ENCODE peak calls at places on chromosomes 11 and 22, in four cellular contexts. C is brain microvascular endothelial cell, E is choroid plexus epithelial cell, J is right atrium auricular region. A is an unnamed sample.

GRCh38 chr11:45652781-45653180 is 12.6 kb downstream of the CHST1 start:
- DNase-seq in C (no peak), E (peak; percentile 47), J (peak; percentile 32), A (peak; percentile 54)

GRCh38 chr11:71307811-71308645 is 55.7 kb upstream of the SHANK2 start:
- DNase-seq in C (no peak), E (no peak), J (peak; percentile 11), A (peak; percentile 64)

GRCh38 chr11:17405232-17406005 is 17.0 kb upstream of the KCNJ11 start:
- DNase-seq in C (peak; percentile 35), E (peak; percentile 62), J (peak; percentile 77), A (no peak)

GRCh38 chr11:77136074-77136473 is 8.0 kb downstream of the MYO7A start:
- DNase-seq in C (peak; percentile 40), E (peak; percentile 54), J (no peak), A (no peak)

GRCh38 chr11:118922745-118923627 is 2.7 kb downstream of the BCL9L start:
- DNase-seq in C (no peak), E (no peak), J (no peak), A (no peak)

GRCh38 chr11:17385492-17385891 is 3.0 kb downstream of the KCNJ11 start:
- DNase-seq in C (no peak), E (no peak), J (no peak), A (no peak)

GRCh38 chr22:37568448-37569008 is 8.2 kb downstream of the CDC42EP1 start:
- DNase-seq in C (no peak), E (no peak), J (no peak), A (no peak)

GRCh38 chr11:74357449-74357848 is 40.8 kb downstream of the PGM2L1 start:
- DNase-seq in C (no peak), E (no peak), J (no peak), A (no peak)

GRCh38 chr22:27045103-27045940 is 387.9 kb downstream of the MIAT start:
- DNase-seq in C (peak; percentile 65), E (peak; percentile 69), J (no peak), A (no peak)

GRCh38 chr11:61362542-61362875 is 335 bp downstream of the TMEM138 start:
- DNase-seq in C (peak; percentile 53), E (peak; percentile 77), J (no peak), A (no peak)

DNA sequence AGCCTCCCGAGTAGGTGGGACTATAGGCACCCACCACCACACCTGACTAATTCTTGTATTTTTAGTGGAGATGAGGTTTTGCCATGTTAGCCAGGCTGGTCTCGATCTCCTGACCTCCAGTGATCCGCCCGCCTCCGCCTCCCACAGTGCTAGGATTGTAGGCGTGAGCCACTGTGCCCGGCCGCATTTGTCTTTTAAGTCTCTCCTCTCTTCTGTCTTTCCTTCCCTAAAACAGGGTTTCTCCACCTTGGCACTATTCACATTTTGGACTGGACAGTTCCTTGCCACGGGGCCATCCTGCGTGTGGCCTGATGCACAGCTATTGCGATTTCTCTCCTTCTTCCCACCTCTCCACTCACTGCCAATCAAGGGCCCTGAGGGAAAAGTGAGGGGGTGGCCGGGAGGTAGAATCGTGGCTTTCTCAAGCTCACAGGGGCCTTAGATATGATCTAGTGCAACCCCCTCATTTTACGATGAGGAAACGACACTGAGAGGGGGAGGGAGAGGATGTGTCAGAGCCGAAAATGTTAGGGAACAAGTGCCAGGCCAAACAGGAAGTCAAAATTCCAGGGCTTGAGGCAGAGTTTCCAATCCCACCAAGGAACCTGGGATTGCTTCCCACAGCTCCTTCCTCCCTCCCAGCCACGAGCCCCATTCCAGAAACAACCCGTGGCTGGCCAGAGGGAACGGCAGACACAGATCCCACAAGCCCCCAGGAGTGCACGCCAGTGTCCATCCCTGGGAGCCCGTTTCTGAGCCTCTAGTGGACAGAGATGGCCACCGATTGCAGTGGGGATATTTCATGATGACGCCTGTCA is 21.2 kb downstream of the SCGB1A1 start:
- DNase-seq in C (no peak), E (no peak), J (peak; percentile 85), A (no peak)
- TF ChIP-seq CTCF in C (peak; percentile 34), E (peak; percentile 17), J (no peak), A (peak; percentile 7)

GRCh38 chr11:11668781-11669180 is 47.0 kb upstream of the GALNT18 start:
- DNase-seq in C (no peak), E (no peak), J (no peak), A (no peak)

GRCh38 chr11:11669447-11669846 is 47.6 kb upstream of the GALNT18 start:
- DNase-seq in C (no peak), E (no peak), J (no peak), A (no peak)

GRCh38 chr11:11663907-11664306 is 42.1 kb upstream of the GALNT18 start:
- DNase-seq in C (no peak), E (no peak), J (no peak), A (no peak)

GRCh38 chr11:11668293-11668692 is 46.5 kb upstream of the GALNT18 start:
- DNase-seq in C (no peak), E (no peak), J (no peak), A (no peak)

DNA sequence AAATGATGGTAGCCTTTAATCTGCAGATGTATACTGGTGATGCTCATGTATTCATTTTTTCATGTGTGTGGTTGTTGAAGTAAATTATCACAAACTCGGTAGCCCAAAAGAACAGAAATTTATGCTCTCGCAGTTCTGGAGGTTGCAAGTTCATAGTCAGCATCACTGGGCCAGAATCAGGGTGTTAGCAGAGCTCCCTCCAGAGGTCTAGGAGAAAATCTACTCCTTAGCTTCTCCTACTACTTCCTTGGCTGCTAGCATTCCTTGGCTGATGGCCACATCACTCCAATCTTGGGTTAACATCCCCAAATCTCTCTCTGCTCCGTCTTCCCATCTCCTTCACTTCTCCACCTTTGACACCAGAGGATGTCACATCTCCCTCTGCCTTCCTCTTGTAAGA is 45.3 kb upstream of the GALNT18 start:
- DNase-seq in C (no peak), E (no peak), J (no peak), A (no peak)
- TF ChIP-seq CTCF in C (peak; percentile 18), E (peak; percentile 10), J (no peak), A (no peak)

DNA sequence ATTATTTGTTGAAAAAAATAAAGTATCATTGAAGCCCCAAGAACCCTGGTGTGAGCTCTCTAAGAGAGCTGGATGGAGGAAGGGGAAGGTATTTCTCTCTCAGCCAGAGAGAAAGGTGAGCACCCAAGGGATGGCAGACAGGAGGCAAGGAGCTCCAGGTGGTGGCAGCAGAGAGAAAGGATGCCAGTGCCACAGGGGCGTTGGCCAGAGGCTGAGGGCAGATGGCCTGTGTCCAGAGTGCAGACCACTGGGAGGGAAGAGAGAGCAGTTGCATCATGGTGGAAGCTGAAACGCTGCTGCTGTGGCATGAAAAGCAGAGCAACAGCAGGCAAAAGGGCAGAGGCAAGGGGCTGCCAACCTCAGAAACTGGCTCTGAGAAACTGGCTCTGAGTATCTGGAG is 8.5 kb downstream of the SPON1 start:
- DNase-seq in C (no peak), E (no peak), J (no peak), A (no peak)
- TF ChIP-seq CTCF in C (peak; percentile 44), E (no peak), J (peak; percentile 37), A (no peak)

GRCh38 chr11:30445056-30445455 is 122.2 kb downstream of the ARL14EP start:
- DNase-seq in C (no peak), E (no peak), J (no peak), A (no peak)
- TF ChIP-seq CTCF in C (no peak), E (no peak), J (no peak), A (no peak)

GRCh38 chr11:2664886-2665746 is 34.7 kb downstream of the KCNQ1OT1 start:
- DNase-seq in C (no peak), E (no peak), J (peak; percentile 26), A (peak; percentile 75)
- TF ChIP-seq CTCF in C (no peak), E (no peak), J (no peak), A (no peak)

GRCh38 chr11:102989379-102990047 is 34.0 kb upstream of the MMP13 start:
- DNase-seq in C (peak; percentile 32), E (peak; percentile 34), J (no peak), A (no peak)

GRCh38 chr11:102990145-102990544 is 34.6 kb upstream of the MMP13 start:
- DNase-seq in C (no peak), E (no peak), J (no peak), A (no peak)

GRCh38 chr11:102991776-102992175 is 36.2 kb upstream of the MMP13 start:
- DNase-seq in C (no peak), E (no peak), J (no peak), A (no peak)

GRCh38 chr11:102994101-102994500 is 38.6 kb upstream of the MMP13 start:
- DNase-seq in C (no peak), E (no peak), J (no peak), A (no peak)
- TF ChIP-seq CTCF in C (peak; percentile 20), E (no peak), J (no peak), A (no peak)

DNA sequence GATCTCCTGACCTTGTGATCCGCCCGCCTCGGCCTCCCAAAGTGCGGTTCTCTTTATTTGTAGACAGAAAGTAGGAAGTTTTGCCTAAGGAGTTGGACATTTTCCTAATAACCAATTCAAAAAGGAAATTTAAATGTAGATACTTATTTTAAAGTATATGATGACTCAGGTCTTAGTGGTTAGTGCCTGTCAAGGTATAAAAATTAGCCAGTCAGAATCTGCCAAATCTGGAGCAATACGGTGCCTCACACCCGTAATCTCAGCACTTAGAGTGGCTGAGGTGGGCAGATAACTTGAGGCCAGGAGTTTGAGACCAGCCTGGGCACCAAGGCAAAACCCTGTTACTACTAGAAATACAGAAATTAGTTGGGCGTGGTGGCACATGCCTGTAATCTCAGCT is 86.7 kb upstream of the RASSF10 start:
- DNase-seq in C (no peak), E (no peak), J (no peak), A (no peak)
- TF ChIP-seq CTCF in C (no peak), E (no peak), J (no peak), A (no peak)

DNA sequence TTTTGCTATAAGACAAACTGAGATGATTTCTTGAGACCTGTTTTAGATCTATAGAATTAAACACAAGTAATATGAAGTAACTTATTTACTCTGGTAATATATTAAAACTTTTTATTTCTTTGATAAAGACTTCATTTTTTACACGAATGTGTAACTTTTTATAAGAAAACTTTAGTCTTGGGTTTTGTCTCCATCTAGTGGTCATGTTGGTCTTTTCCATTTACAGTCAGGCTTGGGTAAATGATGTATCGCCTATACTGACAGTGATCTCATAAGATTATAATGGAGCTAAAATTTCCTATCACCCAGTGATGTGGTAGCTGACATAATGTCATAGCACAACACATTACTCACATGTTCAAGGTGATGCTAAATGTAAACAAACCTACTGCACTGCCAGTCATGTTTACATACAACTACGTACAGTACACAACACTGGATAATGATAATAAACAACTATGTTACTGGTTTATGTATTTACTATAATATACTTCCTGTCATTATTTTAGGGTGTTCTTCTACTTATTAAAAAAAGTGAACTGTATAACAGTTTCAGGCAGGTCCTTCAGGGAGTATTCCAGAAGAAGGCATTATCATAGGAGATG is 7.5 kb upstream of the C11orf97 start:
- DNase-seq in C (peak; percentile 61), E (peak; percentile 80), J (no peak), A (no peak)
- TF ChIP-seq CTCF in C (peak; percentile 43), E (peak; percentile 60), J (peak; percentile 72), A (peak; percentile 73)

DNA sequence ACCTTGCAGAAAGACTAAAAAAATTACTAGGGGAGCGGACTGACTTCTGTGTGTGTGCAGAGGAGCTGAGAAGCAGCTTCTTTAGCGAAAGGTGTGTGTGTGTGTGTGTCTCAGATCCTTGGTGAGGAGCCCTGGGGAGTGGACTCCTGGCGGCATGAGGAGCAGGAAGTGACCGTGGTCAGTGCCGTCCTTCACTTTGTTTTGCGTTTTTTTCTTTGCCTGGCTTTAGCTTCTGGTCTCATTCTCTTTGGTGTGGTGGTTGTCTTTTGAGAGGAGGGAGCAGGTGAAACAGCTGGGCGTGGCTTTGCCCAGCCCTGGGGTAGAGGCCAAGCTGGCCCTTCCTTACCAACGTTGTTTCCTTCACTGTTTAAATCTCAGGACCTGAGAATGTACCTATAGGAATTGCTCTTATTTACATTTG is 1.9 kb downstream of the ZBED4 start:
- DNase-seq in C (no peak), E (peak; percentile 42), J (no peak), A (no peak)
- TF ChIP-seq CTCF in C (no peak), E (no peak), J (no peak), A (no peak)